ENCODE peak calls at places on chromosomes 1 and 21, in seven cellular contexts. Q is aorta, J is fibroblast of lung, S is uterus, R is AG09309, K is tibial artery, X is HFF-Myc. D is an unnamed sample.

GRCh38 chr1:230152999-230153398 is 86.0 kb downstream of the GALNT2 start:
- DNase-seq in Q (no peak), X (no peak), S (no peak), J (no peak), R (no peak), K (no peak), D (no peak)

GRCh38 chr1:59193443-59194093 is 103.3 kb upstream of the FGGY start:
- DNase-seq in K (no peak), S (no peak), J (no peak), R (no peak), X (no peak), Q (no peak), D (peak; percentile 48)

GRCh38 chr1:154969741-154970452 is 650 bp downstream of the SHC1 start:
- DNase-seq in S (peak; percentile 58), J (no peak), R (no peak), K (no peak), Q (no peak), X (no peak), D (no peak)

GRCh38 chr1:240743696-240744095 is 131.7 kb upstream of the GREM2 start:
- DNase-seq in K (no peak), Q (no peak), J (no peak), X (no peak), S (no peak), R (no peak), D (no peak)

GRCh38 chr1:19163261-19163660 is 46.8 kb downstream of the UBR4 start:
- DNase-seq in Q (no peak), R (peak; percentile 86), K (peak; percentile 35), S (no peak), J (peak; percentile 83), X (peak; percentile 70), D (no peak)

GRCh38 chr1:212158912-212159796 is 123.6 kb downstream of the DTL start:
- DNase-seq in X (no peak), K (no peak), J (no peak), R (no peak), Q (no peak), S (no peak), D (no peak)

GRCh38 chr1:112011231-112011630 is 21.8 kb upstream of the KCND3 start:
- DNase-seq in S (peak; percentile 36), K (peak; percentile 25), Q (peak; percentile 48), R (peak; percentile 28), X (no peak), J (no peak), D (peak; percentile 20)

GRCh38 chr1:19397217-19397945 is 85.3 kb downstream of the SLC66A1 start:
- DNase-seq in Q (no peak), R (no peak), X (no peak), J (no peak), S (no peak), K (no peak), D (no peak)

GRCh38 chr1:207799989-207800648 is 48.3 kb downstream of the CD46 start:
- DNase-seq in K (no peak), J (no peak), Q (peak; percentile 38), S (no peak), R (no peak), X (no peak), D (no peak)

GRCh38 chr21:44260791-44261190 is 906 bp downstream of the DNMT3L start:
- DNase-seq in K (no peak), Q (no peak), S (no peak), R (no peak), J (no peak), X (no peak), D (no peak)

GRCh38 chr21:44261191-44261631 is 486 bp downstream of the DNMT3L start:
- DNase-seq in S (no peak), R (no peak), Q (peak; percentile 42), K (no peak), X (no peak), J (no peak), D (no peak)

GRCh38 chr21:44255519-44255981 is 6.1 kb downstream of the DNMT3L start:
- DNase-seq in K (no peak), S (no peak), R (no peak), X (no peak), J (peak; percentile 12), Q (no peak), D (no peak)

GRCh38 chr21:44259082-44259705 is 2.5 kb downstream of the DNMT3L start:
- DNase-seq in K (no peak), Q (no peak), R (no peak), J (peak; percentile 23), S (no peak), X (no peak), D (no peak)

DNA sequence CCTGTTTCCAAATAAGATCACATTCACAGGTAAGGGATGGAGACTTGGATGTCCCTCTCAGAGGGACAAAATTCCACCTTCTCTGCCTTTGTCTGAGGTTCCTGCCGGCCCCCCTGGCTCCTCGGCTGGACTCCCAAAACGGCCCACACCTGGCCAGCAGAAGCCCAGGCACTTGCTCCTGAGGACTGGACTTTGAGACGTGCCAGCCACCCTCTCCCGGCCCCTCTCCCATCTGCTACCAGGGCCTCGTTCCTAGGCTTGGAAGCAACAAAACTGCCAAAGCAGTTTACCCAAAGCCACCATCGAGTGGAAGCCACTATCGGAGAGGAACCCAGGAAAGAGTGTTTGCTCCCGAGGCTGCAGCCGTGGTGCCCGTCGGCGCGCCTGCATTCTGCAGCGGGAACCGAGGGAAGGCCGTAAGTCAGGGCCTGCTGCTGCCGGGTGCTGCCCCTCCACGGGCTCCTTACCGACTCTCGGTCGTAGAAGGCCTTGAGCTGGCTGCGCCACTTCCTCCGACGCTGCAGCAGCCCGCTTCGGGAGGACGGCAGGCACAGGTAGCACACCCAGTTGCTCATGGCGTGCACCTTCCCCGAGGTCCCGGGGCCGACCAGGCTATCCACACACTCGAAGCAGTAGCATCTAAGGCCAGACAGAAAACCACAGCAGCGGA is 3.5 kb downstream of the DNMT3L start:
- DNase-seq in R (no peak), Q (no peak), K (no peak), J (no peak), X (no peak), S (no peak), D (no peak)
- H3K4me3 ChIP-seq in R (no peak overlapping the region), Q (no peak overlapping the region), K (no peak overlapping the region), J (no peak overlapping the region), X (no peak overlapping the region), S (no peak overlapping the region), D (no peak overlapping the region)

GRCh38 chr1:11352058-11352715 is 79.2 kb downstream of the UBIAD1 start:
- DNase-seq in K (no peak), J (no peak), S (no peak), Q (no peak), X (no peak), R (no peak), D (no peak)

GRCh38 chr1:11354893-11355593 is 82.0 kb downstream of the UBIAD1 start:
- DNase-seq in J (no peak), R (no peak), K (no peak), S (no peak), Q (no peak), X (no peak), D (no peak)

GRCh38 chr1:11358991-11359390 is 86.0 kb downstream of the UBIAD1 start:
- DNase-seq in S (no peak), R (no peak), X (no peak), J (no peak), K (no peak), Q (no peak), D (no peak)

GRCh38 chr1:11357291-11357690 is 84.3 kb downstream of the UBIAD1 start:
- DNase-seq in K (no peak), Q (no peak), S (no peak), R (no peak), X (no peak), J (no peak), D (no peak)

GRCh38 chr1:11355594-11356467 is 82.8 kb downstream of the UBIAD1 start:
- DNase-seq in K (no peak), R (no peak), X (no peak), Q (no peak), J (no peak), S (no peak), D (no peak)
- H3K4me3 ChIP-seq in K (no peak overlapping the region), R (no peak overlapping the region), X (no peak overlapping the region), Q (no peak overlapping the region), J (no peak overlapping the region), S (no peak overlapping the region), D (no peak overlapping the region)

DNA sequence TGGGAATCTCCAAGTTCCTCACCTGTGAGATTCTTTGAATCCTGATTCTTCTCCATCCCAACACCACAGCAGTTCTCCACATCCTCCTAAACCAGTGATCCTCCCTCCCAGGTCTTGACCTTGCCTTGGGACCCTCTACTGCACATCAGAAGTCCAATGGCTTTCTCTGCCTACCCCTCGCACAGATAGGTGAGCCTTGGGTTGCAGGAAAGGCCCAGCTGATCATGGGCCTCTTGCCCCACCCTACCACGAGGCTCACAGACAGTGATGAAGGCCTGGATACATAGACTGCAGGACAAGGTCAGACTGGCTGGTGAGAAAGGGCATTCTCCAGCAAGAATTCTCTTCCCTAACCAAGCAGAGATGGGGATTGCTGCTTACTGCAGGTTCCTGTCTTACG is 825 bp downstream of the FABP3 start:
- DNase-seq in K (no peak), X (no peak), J (no peak), S (no peak), Q (no peak), R (no peak), D (no peak)
- H3K4me3 ChIP-seq in K (peak overlapping the region; percentile 56), X (no peak overlapping the region), J (peak overlapping the region; percentile 64), S (peak overlapping the region; percentile 39), Q (no peak overlapping the region), R (no peak overlapping the region), D (no peak overlapping the region)

GRCh38 chr21:41901782-41902181 is 22.6 kb upstream of the PRDM15 start:
- DNase-seq in Q (no peak), J (no peak), R (no peak), K (no peak), X (no peak), S (no peak), D (no peak)

GRCh38 chr21:41906770-41907169 is 27.6 kb upstream of the PRDM15 start:
- DNase-seq in J (no peak), K (no peak), X (no peak), R (no peak), Q (no peak), S (no peak), D (no peak)

GRCh38 chr21:41901099-41901498 is 22.0 kb upstream of the PRDM15 start:
- DNase-seq in Q (no peak), X (no peak), R (no peak), J (peak; percentile 23), K (no peak), S (no peak), D (no peak)

GRCh38 chr21:41902946-41903345 is 23.8 kb upstream of the PRDM15 start:
- DNase-seq in R (no peak), K (no peak), X (no peak), S (no peak), Q (no peak), J (no peak), D (no peak)

DNA sequence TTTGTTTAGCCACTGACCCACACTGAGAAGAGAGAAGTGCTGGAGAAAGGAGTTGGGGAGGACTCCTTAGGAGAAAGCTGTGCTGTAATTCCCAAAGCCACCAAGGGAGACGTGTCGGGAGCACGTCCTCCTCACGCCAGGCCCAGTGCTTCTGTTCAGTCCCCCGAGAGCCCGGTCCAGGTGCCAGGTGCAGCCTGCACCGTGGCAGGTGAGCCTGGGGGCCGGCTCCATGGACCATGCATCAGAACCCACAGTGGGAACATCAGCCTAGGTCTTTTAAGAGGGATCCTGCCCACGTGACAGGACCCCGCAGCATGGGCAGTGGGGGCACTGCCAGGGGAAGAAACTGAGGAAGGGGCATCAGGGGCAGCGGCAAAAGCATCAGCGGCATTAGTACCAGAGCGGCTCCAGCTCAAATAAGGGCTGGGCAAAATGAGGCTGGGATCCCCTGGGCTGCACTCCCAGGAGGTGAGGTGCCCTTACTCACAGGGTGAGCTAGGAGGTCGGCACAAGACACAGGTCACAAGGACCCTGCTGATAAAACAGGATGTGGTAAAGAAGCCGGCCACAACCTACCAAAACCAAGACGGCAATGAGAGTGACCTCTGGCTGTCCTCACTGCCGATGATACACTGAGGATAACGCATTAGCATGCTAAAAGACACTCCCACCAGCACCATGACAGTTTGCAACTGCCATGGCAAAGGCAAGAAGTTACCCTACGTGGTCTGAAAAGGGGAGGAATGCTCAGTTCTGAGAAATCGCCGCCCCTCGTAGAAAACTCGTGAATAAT is 24.6 kb upstream of the PRDM15 start:
- DNase-seq in R (no peak), J (no peak), S (no peak), X (no peak), K (no peak), Q (no peak), D (no peak)
- H3K4me3 ChIP-seq in R (no peak overlapping the region), J (no peak overlapping the region), S (no peak overlapping the region), X (no peak overlapping the region), K (no peak overlapping the region), Q (no peak overlapping the region), D (no peak overlapping the region)